ENCODE peak calls at places on chromosomes 3 and 15, in eight cellular contexts. K is Jurkat, Clone E6-1; P is CD8-positive, alpha-beta memory T cell; Z is foreskin fibroblast; I is GM23248; D is cardiac fibroblast; Y is CD4-positive, alpha-beta memory T cell; G is AG04450. N is an unnamed sample.

GRCh38 chr3:185280572-185281365 is 26.9 kb upstream of the EHHADH start:
- DNase-seq in K (peak; percentile 17), P (no peak), Z (peak; percentile 41), I (peak; percentile 78), D (peak; percentile 71), Y (peak; percentile 10), G (peak; percentile 24), N (no peak)

GRCh38 chr15:50519740-50520425 is 26.6 kb downstream of the USP50 start:
- DNase-seq in K (no peak), P (no peak), Z (no peak), I (no peak), D (no peak), Y (no peak), G (no peak), N (no peak)

GRCh38 chr3:53162672-53163458 is 1.9 kb downstream of the PRKCD start:
- DNase-seq in K (no peak), P (peak; percentile 80), Z (no peak), I (no peak), D (peak; percentile 18), Y (peak; percentile 57), G (no peak), N (no peak)

GRCh38 chr3:190225186-190225692 is 97.0 kb downstream of the CLDN1 start:
- DNase-seq in K (peak; percentile 12), P (no peak), Z (no peak), I (peak; percentile 64), D (peak; percentile 18), Y (no peak), G (no peak), N (no peak)

GRCh38 chr3:128080323-128080898 is 28.2 kb downstream of the SEC61A1 start:
- DNase-seq in K (no peak), P (no peak), Z (peak; percentile 96), I (peak; percentile 93), D (peak; percentile 70), Y (no peak), G (peak; percentile 90), N (no peak)

GRCh38 chr3:111585214-111585613 is 9.9 kb downstream of the ZBED2 start:
- DNase-seq in K (no peak), P (no peak), Z (no peak), I (peak; percentile 20), D (peak; percentile 7), Y (no peak), G (no peak), N (no peak)

GRCh38 chr3:63050548-63050947 is 175.3 kb upstream of the CADPS start:
- DNase-seq in K (no peak), P (no peak), Z (no peak), I (peak; percentile 67), D (no peak), Y (no peak), G (no peak), N (no peak)

GRCh38 chr15:76333720-76334437 is 2.7 kb upstream of the ISL2 start:
- DNase-seq in K (no peak), P (no peak), Z (peak; percentile 26), I (no peak), D (no peak), Y (no peak), G (no peak), N (no peak)

GRCh38 chr3:69204315-69204957 is 82.0 kb upstream of the LMOD3 start:
- DNase-seq in K (no peak), P (no peak), Z (no peak), I (peak; percentile 20), D (no peak), Y (no peak), G (no peak), N (no peak)

GRCh38 chr15:74978503-74978902 is 16.9 kb upstream of the SCAMP5 start:
- DNase-seq in K (peak; percentile 34), P (no peak), Z (peak; percentile 59), I (peak; percentile 66), D (no peak), Y (no peak), G (no peak), N (no peak)

GRCh38 chr3:197374951-197375560 is 76.6 kb upstream of the DLG1 start:
- DNase-seq in K (no peak), P (no peak), Z (no peak), I (no peak), D (no peak), Y (no peak), G (no peak), N (peak; percentile 20)

GRCh38 chr15:57227181-57227580 is 149.1 kb upstream of the CGNL1 start:
- DNase-seq in K (no peak), P (no peak), Z (no peak), I (no peak), D (no peak), Y (no peak), G (no peak), N (no peak)

GRCh38 chr15:37223089-37223488 is 122.7 kb upstream of the MEIS2 start:
- DNase-seq in K (no peak), P (no peak), Z (no peak), I (no peak), D (no peak), Y (no peak), G (no peak), N (no peak)

GRCh38 chr3:131402391-131403039 is 20.9 kb downstream of the NUDT16 start:
- DNase-seq in K (no peak), P (no peak), Z (no peak), I (peak; percentile 85), D (peak; percentile 24), Y (no peak), G (no peak), N (no peak)

GRCh38 chr15:41417418-41417811 is 520 bp downstream of the RTF1 start:
- DNase-seq in K (no peak), P (no peak), Z (peak; percentile 14), I (peak; percentile 69), D (peak; percentile 31), Y (no peak), G (no peak), N (peak; percentile 71)

GRCh38 chr3:137171834-137172603 is 214.2 kb downstream of the IL20RB start:
- DNase-seq in K (no peak), P (no peak), Z (no peak), I (no peak), D (no peak), Y (no peak), G (no peak), N (no peak)

GRCh38 chr3:144429719-144430121 is 458.1 kb downstream of the DIPK2A start:
- DNase-seq in K (no peak), P (no peak), Z (peak; percentile 25), I (peak; percentile 53), D (no peak), Y (no peak), G (no peak), N (no peak)

GRCh38 chr3:172209333-172210321 is 170.2 kb downstream of the FNDC3B start:
- DNase-seq in K (no peak), P (no peak), Z (no peak), I (no peak), D (no peak), Y (no peak), G (no peak), N (peak; percentile 69)

GRCh38 chr15:71568226-71568625 is 242.1 kb upstream of the NR2E3 start:
- DNase-seq in K (no peak), P (no peak), Z (no peak), I (no peak), D (no peak), Y (no peak), G (no peak), N (no peak)
- H3K4me3 ChIP-seq in K (no peak overlapping the region), P (no peak overlapping the region), Z (no peak overlapping the region), I (no peak overlapping the region), D (no peak overlapping the region), Y (no peak overlapping the region), G (no peak overlapping the region), N (no peak overlapping the region)

DNA sequence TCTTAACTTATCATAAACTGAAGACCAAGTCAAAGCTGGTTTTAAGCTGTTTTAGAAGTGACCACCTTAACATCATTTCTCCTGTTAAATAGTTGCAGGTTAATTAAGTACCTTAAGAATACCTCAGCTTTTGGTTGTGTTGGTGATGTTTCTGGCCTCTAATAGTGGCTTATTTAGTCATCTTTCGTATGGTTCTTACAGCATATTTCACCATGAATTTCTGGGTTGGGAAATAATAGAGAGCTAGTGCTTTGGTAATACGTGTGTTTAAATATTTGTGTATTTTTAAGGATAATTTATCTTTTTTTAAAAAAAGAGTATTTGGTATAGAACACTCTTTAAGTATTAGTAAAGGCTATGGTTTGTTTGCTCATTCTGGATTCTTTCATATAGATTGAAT is 1.6 kb downstream of the RAB8B start:
- DNase-seq in K (no peak), P (no peak), Z (no peak), I (no peak), D (no peak), Y (no peak), G (no peak), N (no peak)
- H3K4me3 ChIP-seq in K (peak overlapping the region; percentile 90), P (peak overlapping the region; percentile 84), Z (peak overlapping the region; percentile 68), I (peak overlapping the region; percentile 86), D (peak overlapping the region; percentile 89), Y (peak overlapping the region; percentile 75), G (peak overlapping the region; percentile 86), N (no peak overlapping the region)

DNA sequence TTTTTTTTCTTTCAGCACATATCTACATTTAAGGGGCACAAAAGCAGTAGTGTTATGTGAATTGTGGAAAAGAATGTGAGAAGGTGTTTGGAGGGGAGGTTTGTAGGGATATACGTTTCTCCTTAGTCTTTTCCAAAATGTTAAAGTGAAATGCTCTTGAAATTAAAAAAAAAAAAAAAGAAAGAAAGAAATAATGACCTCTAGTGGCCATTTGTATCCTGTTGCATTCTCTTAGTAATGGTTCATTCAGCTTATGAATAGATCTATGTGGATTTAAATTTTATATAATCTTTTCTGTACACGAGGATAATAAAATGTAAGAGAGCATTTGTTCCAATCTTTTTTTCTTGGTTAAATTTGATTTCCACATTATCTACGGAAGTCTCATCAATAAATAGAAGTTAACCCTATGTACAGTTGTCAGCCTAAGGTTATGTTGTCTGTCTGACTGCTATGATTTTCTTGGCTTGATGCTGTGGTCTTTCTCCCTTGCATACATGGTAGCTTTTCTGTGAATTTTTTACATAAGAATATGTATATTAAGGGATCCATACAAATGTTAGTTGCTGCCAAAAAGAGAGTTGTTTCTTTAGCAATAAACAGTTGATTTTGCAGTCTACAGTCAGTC is 1.7 kb downstream of the P2RY13 start:
- DNase-seq in K (peak; percentile 8), P (no peak), Z (no peak), I (peak; percentile 64), D (peak; percentile 55), Y (peak; percentile 11), G (no peak), N (no peak)
- H3K4me3 ChIP-seq in K (no peak overlapping the region), P (no peak overlapping the region), Z (no peak overlapping the region), I (peak overlapping the region; percentile 60), D (no peak overlapping the region), Y (no peak overlapping the region), G (no peak overlapping the region), N (peak overlapping the region; percentile 24)

GRCh38 chr15:90570643-90571042 is 40.9 kb downstream of the CRTC3 start:
- DNase-seq in K (no peak), P (no peak), Z (no peak), I (peak; percentile 38), D (no peak), Y (no peak), G (no peak), N (no peak)

GRCh38 chr15:90565866-90566265 is 36.1 kb downstream of the CRTC3 start:
- DNase-seq in K (no peak), P (no peak), Z (no peak), I (no peak), D (no peak), Y (no peak), G (no peak), N (no peak)

GRCh38 chr15:90572893-90573292 is 43.2 kb downstream of the CRTC3 start:
- DNase-seq in K (no peak), P (no peak), Z (no peak), I (no peak), D (no peak), Y (no peak), G (no peak), N (no peak)

GRCh38 chr15:90576711-90577389 is 47.1 kb downstream of the CRTC3 start:
- DNase-seq in K (no peak), P (no peak), Z (no peak), I (no peak), D (no peak), Y (no peak), G (no peak), N (no peak)

GRCh38 chr15:90571063-90571541 is 41.4 kb downstream of the CRTC3 start:
- DNase-seq in K (no peak), P (no peak), Z (peak; percentile 45), I (peak; percentile 85), D (no peak), Y (no peak), G (no peak), N (no peak)
- H3K4me3 ChIP-seq in K (no peak overlapping the region), P (no peak overlapping the region), Z (no peak overlapping the region), I (peak overlapping the region; percentile 39), D (no peak overlapping the region), Y (no peak overlapping the region), G (no peak overlapping the region), N (no peak overlapping the region)